ENCODE peak calls at places on chromosomes 4 and X, in six cellular contexts. V is HepG2, H is sigmoid colon, L is GM23338, G is stomach, N is endothelial cell of umbilical vein. J is an unnamed sample.
A peak's percentile ranks its signal among the peaks of the same experiment; 100 is the strongest.

GRCh38 chr4:84995386-84995785 is 28.9 kb upstream of the WDFY3 start:
- DNase-seq in V (no peak), H (no peak), L (no peak), G (no peak), N (no peak), J (no peak)

GRCh38 chr4:109969087-109969486 is 56.4 kb downstream of the EGF start:
- DNase-seq in V (no peak), H (no peak), L (no peak), G (no peak), N (no peak), J (no peak)

GRCh38 chr4:90845777-90846176 is 718.6 kb downstream of the CCSER1 start:
- DNase-seq in V (no peak), H (no peak), L (no peak), G (no peak), N (peak; percentile 64), J (no peak)

GRCh38 chrX:134554291-134554690 is 94.3 kb downstream of the HPRT1 start:
- DNase-seq in V (no peak), H (no peak), L (no peak), G (no peak), N (no peak), J (no peak)

GRCh38 chr4:23476514-23477090 is 413.2 kb downstream of the PPARGC1A start:
- DNase-seq in V (no peak), H (no peak), L (no peak), G (no peak), N (no peak), J (no peak)

GRCh38 chrX:129233791-129234190 is 289.5 kb downstream of the SMARCA1 start:
- DNase-seq in V (no peak), H (no peak), L (no peak), G (no peak), N (no peak), J (no peak)

GRCh38 chr4:164779080-164779479 is 25.1 kb downstream of the SMIM31 start:
- DNase-seq in V (no peak), H (no peak), L (no peak), G (no peak), N (no peak), J (no peak)

GRCh38 chr4:75939890-75940691 is 722 bp downstream of the NAAA start:
- DNase-seq in V (peak; percentile 55), H (peak; percentile 84), L (peak; percentile 84), G (peak; percentile 71), N (peak; percentile 59), J (peak; percentile 53)

GRCh38 chr4:81562093-81562492 is 90.4 kb upstream of the RASGEF1B start:
- DNase-seq in V (no peak), H (no peak), L (no peak), G (no peak), N (no peak), J (no peak)

GRCh38 chrX:82816572-82816971 is 691.5 kb upstream of the POU3F4 start:
- DNase-seq in V (no peak), H (no peak), L (no peak), G (no peak), N (no peak), J (no peak)

GRCh38 chr4:71944956-71945355 is 86.8 kb upstream of the NPFFR2 start:
- DNase-seq in V (no peak), H (no peak), L (peak; percentile 49), G (no peak), N (peak; percentile 83), J (no peak)

GRCh38 chr4:146534178-146534577 is 12.4 kb upstream of the SLC10A7 start:
- DNase-seq in V (no peak), H (no peak), L (no peak), G (no peak), N (no peak), J (no peak)

GRCh38 chr4:7782783-7783182 is 156.9 kb downstream of the AFAP1 start:
- DNase-seq in V (no peak), H (no peak), L (no peak), G (no peak), N (no peak), J (no peak)

GRCh38 chr4:68654946-68655721 is 15.3 kb downstream of the UGT2B15 start:
- DNase-seq in V (no peak), H (no peak), L (no peak), G (no peak), N (no peak), J (no peak)

GRCh38 chr4:141099326-141099725 is 33.9 kb downstream of the RNF150 start:
- DNase-seq in V (no peak), H (no peak), L (no peak), G (no peak), N (no peak), J (no peak)

GRCh38 chr4:3484057-3484973 is 21.2 kb downstream of the DOK7 start:
- DNase-seq in V (peak; percentile 12), H (no peak), L (no peak), G (peak; percentile 81), N (no peak), J (peak; percentile 83)

GRCh38 chrX:130176942-130177341 is 5.2 kb downstream of the RAB33A start:
- DNase-seq in V (no peak), H (peak; percentile 26), L (no peak), G (no peak), N (no peak), J (no peak)

GRCh38 chrX:139199945-139200344 is 330.6 kb upstream of the F9 start:
- DNase-seq in V (no peak), H (no peak), L (no peak), G (no peak), N (no peak), J (no peak)

GRCh38 chr4:183821090-183821853 is 83.8 kb upstream of the STOX2 start:
- DNase-seq in V (no peak), H (no peak), L (no peak), G (no peak), N (no peak), J (no peak)

GRCh38 chr4:147247577-147247976 is 233.3 kb upstream of the EDNRA start:
- DNase-seq in V (no peak), H (no peak), L (peak; percentile 5), G (no peak), N (no peak), J (no peak)

GRCh38 chr4:103754844-103755243 is 35.1 kb upstream of the TACR3 start:
- DNase-seq in V (peak; percentile 23), H (no peak), L (no peak), G (peak; percentile 36), N (peak; percentile 87), J (no peak)

GRCh38 chr4:26048962-26049361 is 134.9 kb downstream of the SMIM20 start:
- DNase-seq in V (no peak), H (no peak), L (no peak), G (no peak), N (no peak), J (no peak)
- H3K4me3 ChIP-seq in V (no peak overlapping the region), H (no peak overlapping the region), L (no peak overlapping the region), G (no peak overlapping the region), N (no peak overlapping the region), J (no peak overlapping the region)

GRCh38 chrX:17860811-17861495 is at the start of gene RAI2:
- DNase-seq in V (no peak), H (peak; percentile 72), L (peak; percentile 48), G (peak; percentile 59), N (no peak), J (peak; percentile 20)

GRCh38 chrX:17854521-17854920 is 6.6 kb downstream of the RAI2 start:
- DNase-seq in V (no peak), H (no peak), L (no peak), G (no peak), N (no peak), J (no peak)

GRCh38 chrX:17860179-17860780 is 818 bp downstream of the RAI2 start:
- DNase-seq in V (no peak), H (peak; percentile 70), L (peak; percentile 37), G (no peak), N (peak; percentile 1), J (peak; percentile 4)

GRCh38 chrX:17861496-17862011 is 456 bp upstream of the RAI2 start:
- DNase-seq in V (no peak), H (no peak), L (peak; percentile 27), G (no peak), N (no peak), J (no peak)

DNA sequence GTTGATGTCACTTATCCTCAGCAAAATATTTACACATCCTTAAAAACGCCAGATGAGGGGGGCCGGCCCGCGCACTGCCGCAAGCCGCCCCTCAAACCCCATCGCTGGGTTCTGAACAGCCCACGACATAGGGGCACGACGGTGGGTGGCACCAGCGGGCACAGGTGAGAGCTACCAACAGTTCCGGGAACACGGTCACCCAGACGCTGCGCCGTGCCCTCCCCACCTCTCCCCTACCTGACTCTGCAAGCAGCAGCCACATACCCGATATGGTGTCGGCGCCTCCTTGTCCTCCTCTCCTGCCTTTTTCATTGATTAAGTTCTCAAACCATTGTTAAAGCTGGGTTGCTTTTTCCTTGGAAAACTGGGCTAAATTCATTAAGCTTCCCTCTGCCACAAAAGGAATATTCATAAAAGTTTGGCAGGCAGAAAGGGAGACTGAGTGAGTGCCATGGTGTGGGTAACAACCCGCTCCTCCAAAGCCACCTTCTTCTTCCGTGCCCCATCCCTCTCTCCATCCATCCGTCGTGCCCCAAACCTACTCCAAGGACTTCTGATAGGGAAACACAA is 1.4 kb downstream of the RAI2 start:
- DNase-seq in V (no peak), H (no peak), L (peak; percentile 11), G (peak; percentile 38), N (no peak), J (peak; percentile 8)
- H3K27ac ChIP-seq in V (no peak overlapping the region), H (peak overlapping the region; percentile 73), L (no peak overlapping the region), G (peak overlapping the region; percentile 71), N (no peak overlapping the region), J (peak overlapping the region; percentile 11)

DNA sequence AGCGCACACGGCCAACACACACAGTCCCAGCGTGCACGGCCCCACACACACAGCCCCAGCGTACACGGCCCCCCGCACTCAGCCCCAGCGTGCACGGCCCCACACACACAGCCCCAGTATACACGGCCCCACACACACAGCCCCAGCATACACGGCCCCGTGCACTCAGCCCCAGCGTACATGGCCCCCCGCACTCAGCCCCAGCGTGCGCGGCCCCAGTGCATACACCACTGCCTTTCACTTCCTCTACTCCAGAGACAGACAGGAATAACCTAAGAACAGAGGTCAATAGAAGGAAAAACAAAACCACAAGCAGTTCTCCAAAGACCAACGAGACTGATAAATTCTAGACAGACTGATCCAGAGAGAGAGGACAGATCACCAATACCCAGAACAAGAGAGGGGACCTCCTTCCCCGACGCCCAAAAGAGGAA is 17.1 kb downstream of the GAK start:
- DNase-seq in V (no peak), H (peak; percentile 42), L (no peak), G (no peak), N (no peak), J (no peak)
- TF ChIP-seq POLR2AphosphoS5 in V (no peak), H (no peak), L (no peak), G (no peak), N (no peak), J (no peak)

DNA sequence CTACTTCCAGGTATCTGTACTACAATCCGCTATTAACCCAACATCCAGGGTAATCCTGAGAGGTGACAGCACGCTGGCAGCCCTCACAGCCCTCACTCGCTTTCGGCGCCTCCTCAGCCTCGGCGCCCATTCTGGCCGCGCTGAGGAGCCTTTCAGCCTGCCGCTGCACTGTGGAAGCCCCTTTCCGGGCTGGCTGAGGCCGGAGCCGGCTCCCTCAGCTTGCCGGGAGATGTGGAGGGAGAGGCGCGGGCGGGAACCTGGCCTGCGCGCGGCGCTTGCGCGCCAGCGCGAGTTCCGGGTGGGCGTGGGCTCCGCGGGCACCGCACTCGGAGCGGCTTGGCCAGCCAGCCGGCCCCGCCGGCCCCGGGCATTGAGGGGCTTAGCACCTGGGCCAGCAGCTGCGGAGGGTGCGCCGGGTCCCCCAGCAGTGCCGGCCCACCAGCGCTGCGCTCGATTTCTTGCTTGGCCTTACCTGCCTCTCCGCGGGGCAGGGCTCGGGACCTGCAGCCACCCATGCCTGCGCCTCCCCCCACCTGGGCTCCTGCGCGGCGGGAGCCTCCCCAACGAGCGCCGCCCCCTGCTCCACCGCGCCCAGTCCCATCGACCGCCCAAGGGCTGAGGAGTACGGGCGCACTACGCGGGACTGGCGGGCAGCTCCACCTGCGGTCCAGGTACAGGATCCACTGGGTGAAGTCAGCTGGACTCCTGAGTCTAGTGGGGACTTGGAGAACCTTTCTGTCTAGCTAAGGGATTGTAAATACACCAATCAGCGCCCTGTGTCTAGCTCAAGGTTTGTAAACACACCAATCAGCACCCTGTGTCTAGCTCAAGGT is 87.3 kb downstream of the PRSS12 start:
- DNase-seq in V (peak; percentile 7), H (no peak), L (peak; percentile 60), G (peak; percentile 51), N (no peak), J (peak; percentile 27)
- H3K4me3 ChIP-seq in V (peak overlapping the region; percentile 58), H (peak overlapping the region; percentile 60), L (peak overlapping the region; percentile 62), G (peak overlapping the region; percentile 63), N (peak overlapping the region; percentile 32), J (peak overlapping the region; percentile 57)

J was measured in prostate gland.